ENCODE peak calls at places on chromosomes 7 and 10, in seven cellular contexts. M is choroid plexus epithelial cell, Q is body of pancreas, W is GM03348, D is coronary artery, S is amygdala, C is tibial nerve. O is an unnamed sample.

GRCh38 chr10:35433851-35434426 is 97.6 kb downstream of the CCNY start:
- DNase-seq in Q (no peak), W (peak), M (peak), S (no peak), D (no peak), C (no peak), O (no peak)

GRCh38 chr10:69415049-69415448 is 1.7 kb downstream of the TACR2 start:
- DNase-seq in M (no peak), S (no peak), Q (no peak), D (no peak), C (no peak), W (no peak), O (no peak)

GRCh38 chr7:33596694-33597093 is 308.6 kb upstream of the BMPER start:
- DNase-seq in Q (no peak), C (no peak), M (no peak), S (no peak), D (no peak), W (peak), O (no peak)

GRCh38 chr10:86306628-86307278 is 59.8 kb downstream of the GRID1 start:
- DNase-seq in Q (no peak), W (peak), S (no peak), C (no peak), M (peak), D (no peak), O (no peak)

GRCh38 chr7:2248984-2249694 is 7.1 kb downstream of the NUDT1 start:
- DNase-seq in W (peak), C (peak), S (peak), D (no peak), Q (no peak), M (peak), O (no peak)

GRCh38 chr7:27746978-27747377 is 7.0 kb downstream of the TAX1BP1 start:
- DNase-seq in S (no peak), Q (no peak), W (peak), D (no peak), C (no peak), M (no peak), O (no peak)

GRCh38 chr10:61903991-61904350 is 2.5 kb downstream of the ARID5B start:
- DNase-seq in W (no peak), D (no peak), M (no peak), C (no peak), Q (no peak), S (no peak), O (no peak)

GRCh38 chr7:985915-986741 is 3.1 kb downstream of the CYP2W1 start:
- DNase-seq in Q (peak), D (no peak), W (no peak), M (peak), C (no peak), S (no peak), O (no peak)